ENCODE peak calls at places on chromosomes 4 and X, in seven cellular contexts. One of them, this sample, is unnamed.

GRCh38 chrX:129494887-129495286 is 28.4 kb downstream of the SMARCA1 start:
- DNase-seq in PC-3: no peak
- DNase-seq in OCI-LY7: no peak
- DNase-seq in MM.1S: no peak
- DNase-seq in SK-N-SH: no peak
- DNase-seq in GM23338: no peak
- DNase-seq in HCT116: no peak
- DNase-seq in this sample: no peak

GRCh38 chr4:40185830-40186664 is 10.8 kb upstream of the RHOH start:
- DNase-seq in GM23338: no peak
- DNase-seq in SK-N-SH: no peak
- DNase-seq in OCI-LY7: peak
- DNase-seq in MM.1S: no peak
- DNase-seq in HCT116: no peak
- DNase-seq in PC-3: no peak
- DNase-seq in this sample: no peak

GRCh38 chr4:3045500-3045850 is 28.9 kb downstream of the HTT-AS start:
- DNase-seq in OCI-LY7: no peak
- DNase-seq in SK-N-SH: no peak
- DNase-seq in HCT116: no peak
- DNase-seq in GM23338: no peak
- DNase-seq in MM.1S: no peak
- DNase-seq in PC-3: no peak
- DNase-seq in this sample: no peak

GRCh38 chr4:7054106-7054880 is 11.1 kb downstream of the TADA2B start:
- DNase-seq in MM.1S: no peak
- DNase-seq in SK-N-SH: no peak
- DNase-seq in HCT116: no peak
- DNase-seq in GM23338: no peak
- DNase-seq in OCI-LY7: no peak
- DNase-seq in PC-3: no peak
- DNase-seq in this sample: no peak

GRCh38 chr4:122005064-122005755 is 53.4 kb upstream of the TRPC3 start:
- DNase-seq in GM23338: no peak
- DNase-seq in PC-3: no peak
- DNase-seq in SK-N-SH: no peak
- DNase-seq in OCI-LY7: no peak
- DNase-seq in MM.1S: no peak
- DNase-seq in HCT116: no peak
- DNase-seq in this sample: no peak

GRCh38 chr4:40038972-40039371 is 17.7 kb upstream of the N4BP2 start:
- DNase-seq in OCI-LY7: no peak
- DNase-seq in PC-3: peak
- DNase-seq in MM.1S: no peak
- DNase-seq in SK-N-SH: no peak
- DNase-seq in HCT116: no peak
- DNase-seq in GM23338: no peak
- DNase-seq in this sample: no peak

GRCh38 chr4:152961752-152962117 is 25.6 kb downstream of the FHDC1 start:
- DNase-seq in GM23338: no peak
- DNase-seq in OCI-LY7: no peak
- DNase-seq in SK-N-SH: no peak
- DNase-seq in PC-3: no peak
- DNase-seq in MM.1S: no peak
- DNase-seq in HCT116: no peak
- DNase-seq in this sample: no peak

GRCh38 chr4:150354214-150354796 is 227.6 kb upstream of the MAB21L2 start:
- DNase-seq in HCT116: no peak
- DNase-seq in OCI-LY7: no peak
- DNase-seq in MM.1S: no peak
- DNase-seq in GM23338: peak
- DNase-seq in SK-N-SH: no peak
- DNase-seq in PC-3: no peak
- DNase-seq in this sample: no peak

GRCh38 chr4:112230879-112231778 is 458 bp upstream of the AP1AR start:
- DNase-seq in GM23338: peak
- DNase-seq in OCI-LY7: peak
- DNase-seq in PC-3: peak
- DNase-seq in HCT116: peak
- DNase-seq in SK-N-SH: peak
- DNase-seq in MM.1S: peak
- DNase-seq in this sample: peak

GRCh38 chr4:165592386-165592785 is 213.6 kb downstream of the CPE start:
- DNase-seq in OCI-LY7: no peak
- DNase-seq in MM.1S: no peak
- DNase-seq in GM23338: no peak
- DNase-seq in PC-3: no peak
- DNase-seq in HCT116: no peak
- DNase-seq in SK-N-SH: no peak
- DNase-seq in this sample: no peak

GRCh38 chrX:107629533-107629909 is 1.2 kb downstream of the PRPS1 start:
- DNase-seq in SK-N-SH: peak
- DNase-seq in PC-3: peak
- DNase-seq in HCT116: no peak
- DNase-seq in OCI-LY7: peak
- DNase-seq in GM23338: peak
- DNase-seq in MM.1S: peak
- DNase-seq in this sample: peak

GRCh38 chr4:122921971-122922876 is at the start of gene NUDT6:
- DNase-seq in SK-N-SH: peak
- DNase-seq in MM.1S: peak
- DNase-seq in GM23338: peak
- DNase-seq in OCI-LY7: peak
- DNase-seq in HCT116: no peak
- DNase-seq in PC-3: peak
- DNase-seq in this sample: peak

GRCh38 chr4:24930136-24930535 is 17.3 kb upstream of the CCDC149 start:
- DNase-seq in HCT116: no peak
- DNase-seq in OCI-LY7: no peak
- DNase-seq in PC-3: peak
- DNase-seq in MM.1S: no peak
- DNase-seq in GM23338: no peak
- DNase-seq in SK-N-SH: no peak
- DNase-seq in this sample: no peak

GRCh38 chr4:118917582-118917981 is 28.9 kb downstream of the SYNPO2 start:
- DNase-seq in MM.1S: no peak
- DNase-seq in SK-N-SH: no peak
- DNase-seq in PC-3: peak
- DNase-seq in OCI-LY7: no peak
- DNase-seq in GM23338: no peak
- DNase-seq in HCT116: no peak
- DNase-seq in this sample: no peak

GRCh38 chrX:32448320-32448719 is 763.0 kb downstream of the DMD start:
- DNase-seq in PC-3: no peak
- DNase-seq in GM23338: peak
- DNase-seq in HCT116: no peak
- DNase-seq in SK-N-SH: no peak
- DNase-seq in MM.1S: peak
- DNase-seq in OCI-LY7: peak
- DNase-seq in this sample: no peak

GRCh38 chrX:11724122-11725017 is 33.7 kb upstream of the MSL3 start:
- DNase-seq in OCI-LY7: peak
- DNase-seq in MM.1S: peak
- DNase-seq in SK-N-SH: peak
- DNase-seq in PC-3: peak
- DNase-seq in GM23338: peak
- DNase-seq in HCT116: peak
- DNase-seq in this sample: peak

GRCh38 chr4:85756938-85757337 is 282.0 kb downstream of the ARHGAP24 start:
- DNase-seq in MM.1S: no peak
- DNase-seq in OCI-LY7: peak
- DNase-seq in GM23338: peak
- DNase-seq in PC-3: peak
- DNase-seq in HCT116: no peak
- DNase-seq in SK-N-SH: peak
- DNase-seq in this sample: peak

GRCh38 chr4:56655627-56656345 is 25.3 kb downstream of the HOPX start:
- DNase-seq in GM23338: peak
- DNase-seq in PC-3: no peak
- DNase-seq in OCI-LY7: no peak
- DNase-seq in MM.1S: no peak
- DNase-seq in SK-N-SH: peak
- DNase-seq in HCT116: no peak
- DNase-seq in this sample: peak
- TF ChIP-seq EZH2phosphoT487 in GM23338: peak
- TF ChIP-seq EZH2phosphoT487 in PC-3: no peak
- TF ChIP-seq EZH2phosphoT487 in OCI-LY7: no peak
- TF ChIP-seq EZH2phosphoT487 in MM.1S: no peak
- TF ChIP-seq EZH2phosphoT487 in SK-N-SH: no peak
- TF ChIP-seq EZH2phosphoT487 in HCT116: no peak
- TF ChIP-seq EZH2phosphoT487 in this sample: no peak

GRCh38 chrX:48520455-48520854 is 1.2 kb upstream of the EBP start:
- DNase-seq in HCT116: no peak
- DNase-seq in MM.1S: no peak
- DNase-seq in OCI-LY7: peak
- DNase-seq in SK-N-SH: no peak
- DNase-seq in PC-3: no peak
- DNase-seq in GM23338: no peak
- DNase-seq in this sample: no peak

GRCh38 chrX:48523682-48524081 is 2.1 kb downstream of the EBP start:
- DNase-seq in MM.1S: no peak
- DNase-seq in OCI-LY7: no peak
- DNase-seq in SK-N-SH: no peak
- DNase-seq in PC-3: no peak
- DNase-seq in HCT116: no peak
- DNase-seq in GM23338: no peak
- DNase-seq in this sample: no peak

GRCh38 chrX:48522291-48522690 is 683 bp downstream of the EBP start:
- DNase-seq in HCT116: no peak
- DNase-seq in GM23338: no peak
- DNase-seq in MM.1S: no peak
- DNase-seq in SK-N-SH: peak
- DNase-seq in PC-3: no peak
- DNase-seq in OCI-LY7: no peak
- DNase-seq in this sample: peak

GRCh38 chrX:48521353-48522243 is at the start of gene EBP:
- DNase-seq in OCI-LY7: peak
- DNase-seq in HCT116: peak
- DNase-seq in GM23338: peak
- DNase-seq in SK-N-SH: peak
- DNase-seq in MM.1S: peak
- DNase-seq in PC-3: peak
- DNase-seq in this sample: peak

DNA sequence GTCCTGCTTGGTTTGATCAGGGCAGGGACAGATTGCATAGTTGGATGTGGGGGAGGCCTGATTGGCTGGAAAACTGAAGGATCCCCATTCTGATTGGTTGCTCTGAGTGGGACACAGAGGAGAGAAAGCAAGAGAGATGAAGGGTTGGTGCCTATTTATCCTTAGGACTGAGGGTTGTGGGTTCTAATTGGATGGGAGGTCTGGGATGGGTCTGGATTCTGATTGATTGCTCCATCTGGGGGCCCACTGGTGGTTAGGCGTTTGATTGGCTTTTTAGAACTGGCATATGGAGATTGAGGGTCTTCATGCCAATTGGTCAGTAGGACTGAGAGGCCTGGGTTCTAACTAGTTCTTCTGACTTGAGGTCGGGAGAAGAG is 644 bp upstream of the EBP start:
- DNase-seq in SK-N-SH: peak
- DNase-seq in GM23338: peak
- DNase-seq in MM.1S: no peak
- DNase-seq in HCT116: no peak
- DNase-seq in OCI-LY7: peak
- DNase-seq in PC-3: no peak
- DNase-seq in this sample: no peak
- H3K27ac ChIP-seq in SK-N-SH: no peak
- H3K27ac ChIP-seq in GM23338: peak
- H3K27ac ChIP-seq in MM.1S: peak
- H3K27ac ChIP-seq in HCT116: peak
- H3K27ac ChIP-seq in OCI-LY7: peak
- H3K27ac ChIP-seq in PC-3: no peak
- H3K27ac ChIP-seq in this sample: peak

GRCh38 chrX:13272426-13272825 is 47.4 kb downstream of the ATXN3L start:
- DNase-seq in SK-N-SH: no peak
- DNase-seq in HCT116: no peak
- DNase-seq in PC-3: no peak
- DNase-seq in GM23338: no peak
- DNase-seq in OCI-LY7: no peak
- DNase-seq in MM.1S: no peak
- DNase-seq in this sample: no peak
- TF ChIP-seq CTCF in SK-N-SH: no peak
- TF ChIP-seq CTCF in HCT116: no peak
- TF ChIP-seq CTCF in PC-3: no peak
- TF ChIP-seq CTCF in GM23338: no peak
- TF ChIP-seq CTCF in OCI-LY7: no peak
- TF ChIP-seq CTCF in MM.1S: no peak
- TF ChIP-seq CTCF in this sample: no peak

GRCh38 chr4:181761130-181761529 is 482.1 kb upstream of the TENM3 start:
- DNase-seq in PC-3: no peak
- DNase-seq in MM.1S: no peak
- DNase-seq in OCI-LY7: no peak
- DNase-seq in HCT116: no peak
- DNase-seq in GM23338: no peak
- DNase-seq in SK-N-SH: no peak
- DNase-seq in this sample: no peak
- TF ChIP-seq EZH2phosphoT487 in PC-3: no peak
- TF ChIP-seq EZH2phosphoT487 in MM.1S: no peak
- TF ChIP-seq EZH2phosphoT487 in OCI-LY7: no peak
- TF ChIP-seq EZH2phosphoT487 in HCT116: no peak
- TF ChIP-seq EZH2phosphoT487 in GM23338: no peak
- TF ChIP-seq EZH2phosphoT487 in SK-N-SH: no peak
- TF ChIP-seq EZH2phosphoT487 in this sample: no peak

GRCh38 chrX:45506149-45506768 is 305.6 kb upstream of the DIPK2B start:
- DNase-seq in SK-N-SH: no peak
- DNase-seq in HCT116: no peak
- DNase-seq in MM.1S: no peak
- DNase-seq in OCI-LY7: no peak
- DNase-seq in GM23338: no peak
- DNase-seq in PC-3: no peak
- DNase-seq in this sample: no peak
- H3K27ac ChIP-seq in SK-N-SH: peak
- H3K27ac ChIP-seq in HCT116: peak
- H3K27ac ChIP-seq in MM.1S: no peak
- H3K27ac ChIP-seq in OCI-LY7: no peak
- H3K27ac ChIP-seq in GM23338: no peak
- H3K27ac ChIP-seq in PC-3: peak
- H3K27ac ChIP-seq in this sample: peak

GRCh38 chr4:173171098-173171497 is 2.5 kb downstream of the GALNT7 start:
- DNase-seq in MM.1S: no peak
- DNase-seq in PC-3: peak
- DNase-seq in SK-N-SH: peak
- DNase-seq in HCT116: no peak
- DNase-seq in GM23338: peak
- DNase-seq in OCI-LY7: peak
- DNase-seq in this sample: peak
- TF ChIP-seq CTCF in MM.1S: no peak
- TF ChIP-seq CTCF in PC-3: peak
- TF ChIP-seq CTCF in SK-N-SH: peak
- TF ChIP-seq CTCF in HCT116: peak
- TF ChIP-seq CTCF in GM23338: peak
- TF ChIP-seq CTCF in OCI-LY7: peak
- TF ChIP-seq CTCF in this sample: peak

This sample was measured in hepatocyte.